ENCODE peak calls at places on chromosome 3, in ten cellular contexts. N is CD4-positive, alpha-beta T cell; F is PC-9; Z is hepatocyte; E is pancreas; C is astrocyte of the spinal cord; D is HFFc6; I is mesothelial cell of epicardium; K is WTC11; B is esophagus muscularis mucosa. P is an unnamed sample.

GRCh38 chr3:187014417-187014864 is 84.1 kb downstream of the ST6GAL1 start:
- DNase-seq in C (no peak), B (peak; percentile 90), F (no peak), I (no peak), N (no peak), Z (no peak), D (peak; percentile 20), E (no peak), K (no peak), P (no peak)

GRCh38 chr3:4471907-4472306 is 4.8 kb upstream of the SUMF1 start:
- DNase-seq in F (no peak), Z (no peak), B (no peak), N (no peak), E (peak; percentile 77), I (no peak), K (no peak), D (no peak), C (no peak), P (no peak)

GRCh38 chr3:78879516-78879860 is 888.3 kb downstream of the ROBO1 start:
- DNase-seq in B (no peak), K (no peak), Z (no peak), D (no peak), I (no peak), F (no peak), E (no peak), N (no peak), C (no peak), P (no peak)

GRCh38 chr3:36631549-36631948 is 132.8 kb downstream of the DCLK3 start:
- DNase-seq in Z (no peak), N (no peak), E (no peak), F (no peak), C (no peak), B (peak; percentile 45), D (no peak), I (no peak), K (no peak), P (no peak)

GRCh38 chr3:56157693-56158092 is 310.6 kb downstream of the ERC2 start:
- DNase-seq in N (no peak), K (no peak), C (peak; percentile 59), Z (no peak), E (no peak), I (no peak), B (no peak), F (no peak), D (peak; percentile 1), P (no peak)

GRCh38 chr3:51942603-51943450 is 664 bp downstream of the PARP3 start:
- DNase-seq in C (peak; percentile 24), B (no peak), E (no peak), N (peak; percentile 56), Z (peak; percentile 63), D (peak; percentile 50), I (no peak), F (peak; percentile 64), K (peak; percentile 11), P (peak; percentile 33)

GRCh38 chr3:42503957-42504333 is 1.5 kb downstream of the VIPR1 start:
- DNase-seq in I (no peak), N (peak; percentile 29), Z (no peak), K (no peak), D (no peak), C (no peak), F (no peak), B (no peak), E (no peak), P (peak; percentile 11)

GRCh38 chr3:29285356-29286070 is 4.6 kb downstream of the RBMS3 start:
- DNase-seq in F (no peak), E (no peak), B (no peak), K (no peak), I (no peak), N (no peak), D (peak; percentile 23), Z (no peak), C (no peak), P (no peak)

GRCh38 chr3:171649282-171649681 is 161.0 kb downstream of the PLD1 start:
- DNase-seq in E (no peak), Z (no peak), I (no peak), D (no peak), F (no peak), B (no peak), K (no peak), N (no peak), C (no peak), P (no peak)

GRCh38 chr3:127959873-127960272 is 44.8 kb downstream of the KBTBD12 start:
- DNase-seq in I (no peak), K (peak; percentile 48), C (peak; percentile 40), E (peak; percentile 29), B (no peak), Z (peak; percentile 71), N (no peak), D (no peak), F (peak; percentile 69), P (no peak)

GRCh38 chr3:24929521-24929920 is 434.9 kb upstream of the THRB start:
- DNase-seq in B (no peak), N (no peak), F (no peak), K (no peak), Z (no peak), I (no peak), E (no peak), C (no peak), D (no peak), P (no peak)

GRCh38 chr3:132659000-132659369 is 624 bp downstream of the ACAD11 start:
- DNase-seq in I (no peak), B (no peak), Z (peak; percentile 6), E (no peak), K (no peak), C (no peak), D (no peak), F (no peak), N (no peak), P (no peak)

GRCh38 chr3:137792633-137793271 is 28.6 kb downstream of the SOX14 start:
- DNase-seq in D (peak; percentile 47), E (no peak), K (peak; percentile 67), I (no peak), B (no peak), Z (peak; percentile 56), N (no peak), F (no peak), C (no peak), P (no peak)

GRCh38 chr3:64462203-64463120 is 225.3 kb downstream of the ADAMTS9 start:
- DNase-seq in I (no peak), D (peak; percentile 86), F (no peak), B (no peak), Z (no peak), N (no peak), E (no peak), K (no peak), C (peak; percentile 93), P (no peak)

GRCh38 chr3:155853214-155854146 is 747 bp downstream of the SLC33A1 start:
- DNase-seq in B (no peak), K (peak; percentile 34), F (peak; percentile 5), C (no peak), E (peak; percentile 32), N (peak; percentile 37), Z (peak; percentile 54), D (no peak), I (no peak), P (peak; percentile 24)

GRCh38 chr3:165805834-165806561 is 31.2 kb downstream of the BCHE start:
- DNase-seq in B (no peak), Z (no peak), F (no peak), D (no peak), C (no peak), I (no peak), K (no peak), N (no peak), E (no peak), P (no peak)

GRCh38 chr3:110779581-110779980 is 292.0 kb upstream of the NECTIN3 start:
- DNase-seq in N (no peak), Z (no peak), I (no peak), K (no peak), B (no peak), F (no peak), E (no peak), D (no peak), C (no peak), P (no peak)

GRCh38 chr3:60948488-60948887 is 302.8 kb downstream of the FHIT start:
- DNase-seq in K (no peak), F (no peak), C (peak; percentile 34), E (no peak), I (no peak), B (no peak), D (peak; percentile 45), Z (no peak), N (no peak), P (no peak)
- TF ChIP-seq CTCF in K (no peak), F (peak; percentile 27), C (peak; percentile 41), E (no peak), I (no peak), B (no peak), D (peak; percentile 74), Z (peak; percentile 35), N (no peak), P (no peak)

GRCh38 chr3:32821686-32822296 is 4.0 kb downstream of the TRIM71 start:
- DNase-seq in I (peak; percentile 25), C (no peak), D (no peak), B (no peak), N (no peak), F (no peak), Z (peak; percentile 53), E (peak; percentile 14), K (peak; percentile 26), P (no peak)
- TF ChIP-seq CTCF in I (no peak), C (no peak), D (no peak), B (no peak), N (no peak), F (no peak), Z (no peak), E (no peak), K (no peak), P (no peak)

DNA sequence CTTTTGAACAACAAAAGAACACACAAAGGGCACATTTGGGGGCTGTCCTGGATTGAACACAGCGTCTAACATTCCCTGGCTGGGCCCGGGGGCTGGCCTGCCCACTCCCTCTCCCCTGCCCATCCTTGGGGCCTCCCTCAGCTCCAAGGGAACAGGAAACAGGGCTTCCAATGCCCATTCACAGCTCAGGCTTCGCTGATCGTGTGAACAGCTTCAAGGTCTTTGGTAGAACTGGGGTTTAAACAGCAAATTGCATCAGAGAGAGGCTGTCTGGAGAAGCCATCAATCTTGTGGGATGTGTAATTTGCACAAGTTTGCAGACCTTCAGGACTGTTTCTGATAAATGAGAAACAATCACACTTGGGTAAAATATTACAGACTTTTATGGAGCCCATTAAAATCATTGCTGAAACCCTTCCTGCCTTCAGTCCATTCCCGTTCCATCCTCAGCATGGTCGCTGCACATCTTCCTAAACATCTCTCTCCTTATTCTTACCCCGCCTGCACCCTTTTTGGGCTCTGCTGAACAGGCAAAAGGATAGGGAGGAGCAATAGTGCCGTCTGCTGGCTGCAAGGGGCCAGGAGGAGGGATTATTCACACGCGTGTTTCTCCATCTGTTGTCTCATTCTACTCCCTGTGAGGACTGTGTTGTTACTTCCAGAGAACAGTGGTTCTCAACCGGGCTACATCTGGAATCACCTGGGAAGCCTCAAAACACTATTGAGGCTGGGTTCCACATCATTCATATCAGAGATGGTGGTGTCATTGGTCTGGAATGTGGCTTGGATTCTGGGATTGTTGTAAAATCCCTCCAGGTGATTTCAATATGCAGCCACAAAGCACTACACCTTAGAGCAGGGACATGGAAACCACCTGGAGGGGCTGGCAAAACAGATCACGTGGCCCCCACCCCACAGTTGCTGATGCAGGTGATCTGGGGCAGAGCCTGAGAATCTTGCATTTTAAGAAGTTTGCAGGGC is 116.3 kb downstream of the CLSTN2 start:
- DNase-seq in K (peak; percentile 30), D (no peak), B (peak; percentile 91), N (no peak), Z (no peak), E (no peak), I (no peak), F (no peak), C (no peak), P (no peak)
- TF ChIP-seq CTCF in K (no peak), D (no peak), B (peak; percentile 8), N (no peak), Z (peak; percentile 13), E (peak; percentile 6), I (no peak), F (no peak), C (peak; percentile 35), P (no peak)

GRCh38 chr3:197367081-197367780 is 68.8 kb upstream of the DLG1 start:
- DNase-seq in B (no peak), Z (peak; percentile 44), C (peak; percentile 96), K (no peak), D (peak; percentile 39), E (no peak), F (peak; percentile 91), I (no peak), N (no peak), P (no peak)
- TF ChIP-seq CTCF in B (no peak), Z (no peak), C (no peak), K (no peak), D (no peak), E (no peak), F (no peak), I (no peak), N (no peak), P (no peak)

P was measured in natural killer cell.